ENCODE peak calls at places on chromosome 11, in five cellular contexts. C, Q, R, I and M are unnamed samples.

GRCh38 chr11:40293655-40294342 is 1165.7 kb downstream of the LRRC4C start:
- DNase-seq in C (peak; percentile 30), Q (peak; percentile 61), R (peak; percentile 38), I (peak; percentile 56), M (no peak)

GRCh38 chr11:70377645-70378044 is 20.7 kb upstream of the CTTN start:
- DNase-seq in C (no peak), Q (no peak), R (no peak), I (no peak), M (no peak)

GRCh38 chr11:66617148-66617814 is 851 bp downstream of the RBM14 start:
- DNase-seq in C (no peak), Q (no peak), R (no peak), I (no peak), M (no peak)

GRCh38 chr11:65884716-65885092 is 3.6 kb downstream of the FIBP start:
- DNase-seq in C (no peak), Q (peak; percentile 60), R (peak; percentile 83), I (no peak), M (no peak)

GRCh38 chr11:84800755-84801346 is 826.3 kb downstream of the DLG2 start:
- DNase-seq in C (no peak), Q (peak; percentile 13), R (no peak), I (no peak), M (peak; percentile 12)

GRCh38 chr11:11036185-11037161 is 178.6 kb upstream of the ZBED5 start:
- DNase-seq in C (no peak), Q (peak; percentile 64), R (peak; percentile 69), I (peak; percentile 9), M (peak; percentile 64)

GRCh38 chr11:44326615-44327475 is 16.9 kb upstream of the ALX4 start:
- DNase-seq in C (no peak), Q (no peak), R (peak; percentile 65), I (no peak), M (no peak)

GRCh38 chr11:47296045-47296444 is 26.1 kb downstream of the MADD start:
- DNase-seq in C (no peak), Q (no peak), R (no peak), I (no peak), M (no peak)

GRCh38 chr11:93574821-93575220 is 31.6 kb upstream of the SMCO4 start:
- DNase-seq in C (no peak), Q (no peak), R (no peak), I (no peak), M (no peak)

GRCh38 chr11:60363542-60364525 is 14.5 kb upstream of the MS4A7 start:
- DNase-seq in C (peak; percentile 88), Q (peak; percentile 58), R (peak; percentile 63), I (no peak), M (peak; percentile 42)

GRCh38 chr11:22677153-22677890 is 10.9 kb downstream of the GAS2 start:
- DNase-seq in C (no peak), Q (no peak), R (no peak), I (no peak), M (no peak)

GRCh38 chr11:61334434-61335354 is 1.7 kb downstream of the TKFC start:
- DNase-seq in C (no peak), Q (peak; percentile 65), R (peak; percentile 82), I (no peak), M (no peak)

GRCh38 chr11:111980062-111980461 is 42.9 kb downstream of the DIXDC1 start:
- DNase-seq in C (no peak), Q (no peak), R (no peak), I (no peak), M (no peak)

GRCh38 chr11:36300651-36301050 is 4.6 kb downstream of the PRR5L start:
- DNase-seq in C (no peak), Q (no peak), R (no peak), I (no peak), M (no peak)

GRCh38 chr11:68839953-68840641 is 1.6 kb downstream of the CPT1A start:
- DNase-seq in C (no peak), Q (no peak), R (peak; percentile 80), I (no peak), M (no peak)

GRCh38 chr11:117874253-117874909 is 2.1 kb downstream of the FXYD6 start:
- DNase-seq in C (no peak), Q (no peak), R (no peak), I (no peak), M (no peak)

GRCh38 chr11:3797329-3798090 is at the start of gene NUP98:
- DNase-seq in C (peak; percentile 99), Q (peak; percentile 99), R (peak; percentile 100), I (peak; percentile 100), M (peak; percentile 99)

GRCh38 chr11:12524865-12525264 is 147.5 kb downstream of the PARVA start:
- DNase-seq in C (no peak), Q (no peak), R (no peak), I (no peak), M (no peak)

GRCh38 chr11:58047818-58048217 is 17.1 kb downstream of the OR6Q1 start:
- DNase-seq in C (no peak), Q (no peak), R (no peak), I (no peak), M (no peak)

GRCh38 chr11:9565822-9566560 is 7.5 kb upstream of the WEE1 start:
- DNase-seq in C (peak; percentile 84), Q (peak; percentile 99), R (peak; percentile 97), I (peak; percentile 60), M (peak; percentile 100)

GRCh38 chr11:129252621-129253020 is 60.5 kb upstream of the ARHGAP32 start:
- DNase-seq in C (no peak), Q (no peak), R (no peak), I (peak; percentile 23), M (no peak)

GRCh38 chr11:57263351-57263750 is 26.3 kb upstream of the APLNR start:
- DNase-seq in C (no peak), Q (no peak), R (no peak), I (no peak), M (no peak)

GRCh38 chr11:4924239-4924638 is at the start of gene OR51G1:
- DNase-seq in C (no peak), Q (no peak), R (no peak), I (no peak), M (no peak)

GRCh38 chr11:69010964-69011623 is 2.0 kb downstream of the MRGPRF start:
- DNase-seq in C (no peak), Q (no peak), R (peak; percentile 82), I (peak; percentile 38), M (peak; percentile 47)

GRCh38 chr11:8870461-8871282 is 40.3 kb upstream of the AKIP1 start:
- DNase-seq in C (no peak), Q (no peak), R (peak; percentile 9), I (peak; percentile 34), M (peak; percentile 68)

GRCh38 chr11:47378011-47378835 is at the start of gene SPI1:
- DNase-seq in C (peak; percentile 41), Q (no peak), R (peak; percentile 95), I (no peak), M (no peak)

GRCh38 chr11:34600339-34601084 is 20.4 kb upstream of the EHF start:
- DNase-seq in C (no peak), Q (peak; percentile 96), R (peak; percentile 93), I (no peak), M (peak; percentile 68)

GRCh38 chr11:134034496-134035381 is 34.1 kb upstream of the JAM3 start:
- DNase-seq in C (no peak), Q (no peak), R (no peak), I (no peak), M (no peak)

GRCh38 chr11:8019671-8020597 is 32.8 kb downstream of the EIF3F start:
- DNase-seq in C (no peak), Q (no peak), R (no peak), I (no peak), M (no peak)

GRCh38 chr11:77196961-77197360 is 68.9 kb downstream of the MYO7A start:
- DNase-seq in C (no peak), Q (no peak), R (no peak), I (no peak), M (no peak)

GRCh38 chr11:20161923-20162322 is 1.6 kb upstream of the DBX1 start:
- DNase-seq in C (no peak), Q (no peak), R (no peak), I (no peak), M (no peak)
- TF ChIP-seq EZH2 in C (no peak), Q (no peak), R (no peak), I (no peak), M (no peak)

GRCh38 chr11:132312161-132312560 is 941.7 kb downstream of the NTM start:
- DNase-seq in C (no peak), Q (no peak), R (no peak), I (no peak), M (no peak)
- TF ChIP-seq JUND in C (no peak), Q (no peak), R (no peak), I (no peak), M (no peak)

DNA sequence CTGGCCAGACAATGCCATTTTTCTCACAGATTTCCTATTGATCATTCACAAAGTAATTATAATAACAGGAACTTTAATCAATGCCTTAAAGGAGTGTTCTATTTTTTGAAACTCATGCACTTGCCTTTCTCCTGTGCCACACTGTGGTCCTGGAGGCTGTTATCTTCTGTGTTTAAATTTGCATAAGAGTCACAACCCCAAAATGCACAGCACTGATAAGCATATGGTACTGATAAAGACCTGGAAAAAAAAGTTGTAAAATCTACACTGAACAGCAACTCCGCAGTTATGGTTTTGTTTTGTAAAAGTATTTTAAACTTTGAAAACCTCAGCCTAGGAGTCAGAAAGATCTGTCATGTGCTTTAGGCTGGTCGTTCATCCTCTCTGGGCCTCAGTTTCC is 9.1 kb upstream of the CCDC34 start:
- DNase-seq in C (no peak), Q (no peak), R (peak; percentile 76), I (no peak), M (no peak)
- H4K20me1 ChIP-seq in C (no peaks in the 10 kb centered on the region), Q (no peaks in the 10 kb centered on the region), R (no peaks in the 10 kb centered on the region), I (peaks cover 2% of the 10 kb centered on the region), M (no peaks in the 10 kb centered on the region)

GRCh38 chr11:18588297-18589252 is at the start of gene UEVLD:
- DNase-seq in C (peak; percentile 31), Q (peak; percentile 81), R (peak; percentile 90), I (peak; percentile 58), M (peak; percentile 75)
- TF ChIP-seq EZH2 in C (no peak), Q (no peak), R (no peak), I (no peak), M (no peak)